ENCODE peak calls at places on chromosomes 12 and 14, in seven cellular contexts. R is neural crest cell, H is NCI-H2029, I is hypothalamus, O is cardiac fibroblast, F is COR-L47, P is AG09309. M is an unnamed sample.

GRCh38 chr12:107929436-107929835 is 154.9 kb downstream of the ASCL4 start:
- DNase-seq in H (no peak), I (no peak), O (peak; percentile 14), R (no peak), P (peak; percentile 14), F (peak; percentile 15), M (peak; percentile 8)

GRCh38 chr14:104682107-104682593 is 7.3 kb upstream of the INF2 start:
- DNase-seq in H (no peak), R (no peak), P (no peak), F (no peak), O (no peak), I (no peak), M (no peak)

GRCh38 chr12:10940389-10940788 is 1.3 kb upstream of the TAS2R14 start:
- DNase-seq in I (no peak), H (no peak), O (peak; percentile 96), P (peak; percentile 59), R (no peak), F (no peak), M (no peak)

GRCh38 chr14:29832042-29832441 is 95.6 kb downstream of the PRKD1 start:
- DNase-seq in O (no peak), H (no peak), R (no peak), F (no peak), P (no peak), I (no peak), M (no peak)

GRCh38 chr14:59882957-59883356 is 12.4 kb upstream of the RTN1 start:
- DNase-seq in H (no peak), F (no peak), P (no peak), R (no peak), O (no peak), I (no peak), M (no peak)

GRCh38 chr12:94401326-94401725 is 58.3 kb downstream of the CEP83 start:
- DNase-seq in I (no peak), O (peak; percentile 50), F (no peak), R (no peak), P (no peak), H (no peak), M (no peak)

GRCh38 chr12:93776581-93777018 is 99.4 kb downstream of the CRADD start:
- DNase-seq in P (peak; percentile 95), F (no peak), O (peak; percentile 92), I (no peak), H (no peak), R (no peak), M (no peak)

GRCh38 chr12:2970744-2971143 is 11.5 kb downstream of the TEAD4 start:
- DNase-seq in R (no peak), F (no peak), P (no peak), I (no peak), O (peak; percentile 19), H (no peak), M (no peak)

GRCh38 chr14:19947413-19948090 is 16.8 kb downstream of the OR4K1 start:
- DNase-seq in I (no peak), F (no peak), R (no peak), H (no peak), O (peak; percentile 6), P (no peak), M (no peak)

GRCh38 chr12:106753526-106753925 is 21.0 kb upstream of the RIC8B start:
- DNase-seq in O (no peak), R (no peak), H (no peak), P (no peak), F (no peak), I (no peak), M (no peak)

GRCh38 chr14:74980746-74981661 is 21.7 kb upstream of the EIF2B2 start:
- DNase-seq in I (no peak), R (no peak), F (peak; percentile 91), O (peak; percentile 33), P (no peak), H (no peak), M (peak; percentile 81)

GRCh38 chr14:68787235-68787727 is 5.6 kb downstream of the ZFP36L1 start:
- DNase-seq in H (no peak), O (no peak), I (no peak), R (no peak), P (no peak), F (no peak), M (no peak)

GRCh38 chr14:32078030-32078793 is 1.1 kb downstream of the ARHGAP5 start:
- DNase-seq in P (no peak), F (peak; percentile 19), H (peak; percentile 84), R (no peak), O (peak; percentile 53), I (no peak), M (no peak)

GRCh38 chr14:69351385-69351784 is 46.7 kb downstream of the ERH start:
- DNase-seq in R (no peak), F (no peak), O (no peak), H (no peak), P (no peak), I (no peak), M (no peak)

GRCh38 chr14:73211251-73211650 is 26.1 kb upstream of the PAPLN start:
- DNase-seq in O (no peak), F (no peak), H (no peak), P (no peak), I (no peak), R (no peak), M (no peak)

GRCh38 chr12:1357171-1357570 is 237.2 kb downstream of the FBXL14 start:
- DNase-seq in F (no peak), H (no peak), O (peak; percentile 34), P (no peak), I (no peak), R (no peak), M (no peak)

GRCh38 chr12:53485955-53486729 is 13.1 kb downstream of the MAP3K12 start:
- DNase-seq in H (no peak), I (no peak), F (no peak), P (no peak), O (no peak), R (no peak), M (no peak)

GRCh38 chr12:65828711-65829339 is 4.5 kb downstream of the HMGA2 start:
- DNase-seq in O (peak; percentile 37), F (no peak), P (no peak), I (no peak), R (no peak), H (no peak), M (no peak)

GRCh38 chr12:127621366-127621765 is 645.6 kb upstream of the TMEM132C start:
- DNase-seq in P (no peak), H (no peak), R (no peak), F (no peak), I (no peak), O (no peak), M (no peak)

GRCh38 chr14:106094654-106095189 is 568.3 kb downstream of the TMEM121 start:
- DNase-seq in I (no peak), O (peak; percentile 7), F (peak; percentile 17), H (no peak), R (no peak), P (no peak), M (no peak)

GRCh38 chr14:100554082-100554677 is 33.0 kb downstream of the BEGAIN start:
- DNase-seq in O (peak; percentile 21), R (no peak), H (no peak), I (no peak), F (no peak), P (no peak), M (no peak)

GRCh38 chr14:23910081-23910875 is 43.3 kb upstream of the DHRS4 start:
- DNase-seq in I (peak; percentile 1), R (peak; percentile 50), P (peak; percentile 7), F (peak; percentile 43), H (no peak), O (peak; percentile 68), M (peak; percentile 48)

GRCh38 chr12:108211161-108211560 is 82.1 kb downstream of the WSCD2 start:
- DNase-seq in R (no peak), O (no peak), P (no peak), I (no peak), F (no peak), H (no peak), M (no peak)

GRCh38 chr12:47028981-47029708 is 50.3 kb upstream of the PCED1B start:
- DNase-seq in H (no peak), F (no peak), I (no peak), O (no peak), P (no peak), R (no peak), M (no peak)